ENCODE peak calls at places on chromosomes 4 and X, in five cellular contexts. One of them, this sample, is unnamed.

GRCh38 chrX:70038515-70038914 is 11.2 kb downstream of the AWAT2 start:
- DNase-seq in H1: no peak
- DNase-seq in SK-N-SH: no peak
- DNase-seq in HepG2: peak
- DNase-seq in K562: no peak
- DNase-seq in this sample: no peak

GRCh38 chrX:118726887-118727685 is at the start of gene IL13RA1:
- DNase-seq in H1: peak
- DNase-seq in SK-N-SH: peak
- DNase-seq in HepG2: peak
- DNase-seq in K562: peak
- DNase-seq in this sample: peak

GRCh38 chr4:100504086-100504874 is 13.5 kb downstream of the EMCN start:
- DNase-seq in H1: peak
- DNase-seq in SK-N-SH: no peak
- DNase-seq in HepG2: no peak
- DNase-seq in K562: no peak
- DNase-seq in this sample: no peak

GRCh38 chr4:177356921-177357320 is 47.2 kb downstream of the NEIL3 start:
- DNase-seq in H1: no peak
- DNase-seq in SK-N-SH: no peak
- DNase-seq in HepG2: no peak
- DNase-seq in K562: no peak
- DNase-seq in this sample: no peak

GRCh38 chrX:138775501-138775900 is 64.0 kb upstream of the FGF13 start:
- DNase-seq in H1: no peak
- DNase-seq in SK-N-SH: peak
- DNase-seq in HepG2: peak
- DNase-seq in K562: peak
- DNase-seq in this sample: no peak

GRCh38 chrX:141669689-141670088 is 28.9 kb downstream of the SPANXD start:
- DNase-seq in H1: no peak
- DNase-seq in SK-N-SH: no peak
- DNase-seq in HepG2: no peak
- DNase-seq in K562: no peak
- DNase-seq in this sample: no peak

GRCh38 chr4:15352508-15352907 is 75.3 kb upstream of the C1QTNF7 start:
- DNase-seq in H1: no peak
- DNase-seq in SK-N-SH: no peak
- DNase-seq in HepG2: no peak
- DNase-seq in K562: no peak
- DNase-seq in this sample: no peak

GRCh38 chr4:157840630-157841029 is 332.2 kb downstream of the GASK1B start:
- DNase-seq in H1: no peak
- DNase-seq in SK-N-SH: no peak
- DNase-seq in HepG2: no peak
- DNase-seq in K562: no peak
- DNase-seq in this sample: no peak

GRCh38 chrX:107447642-107448041 is 1.8 kb upstream of the FRMPD3 start:
- DNase-seq in H1: no peak
- DNase-seq in SK-N-SH: no peak
- DNase-seq in HepG2: no peak
- DNase-seq in K562: no peak
- DNase-seq in this sample: no peak

GRCh38 chr4:169103966-169104412 is 93.9 kb upstream of the CBR4 start:
- DNase-seq in H1: peak
- DNase-seq in SK-N-SH: peak
- DNase-seq in HepG2: no peak
- DNase-seq in K562: no peak
- DNase-seq in this sample: no peak

GRCh38 chr4:110245567-110245966 is 47.2 kb upstream of the ELOVL6 start:
- DNase-seq in H1: no peak
- DNase-seq in SK-N-SH: no peak
- DNase-seq in HepG2: no peak
- DNase-seq in K562: no peak
- DNase-seq in this sample: no peak

GRCh38 chr4:100582146-100582545 is 64.3 kb upstream of the EMCN start:
- DNase-seq in H1: no peak
- DNase-seq in SK-N-SH: no peak
- DNase-seq in HepG2: no peak
- DNase-seq in K562: no peak
- DNase-seq in this sample: no peak

GRCh38 chr4:120049732-120050494 is 16.7 kb downstream of the MAD2L1 start:
- DNase-seq in H1: peak
- DNase-seq in SK-N-SH: peak
- DNase-seq in HepG2: peak
- DNase-seq in K562: peak
- DNase-seq in this sample: peak

GRCh38 chrX:85244411-85245210 is 820 bp downstream of the ZNF711 start:
- DNase-seq in H1: peak
- DNase-seq in SK-N-SH: peak
- DNase-seq in HepG2: no peak
- DNase-seq in K562: peak
- DNase-seq in this sample: no peak

GRCh38 chr4:122456228-122457106 is at the start of gene IL2:
- DNase-seq in H1: no peak
- DNase-seq in SK-N-SH: no peak
- DNase-seq in HepG2: no peak
- DNase-seq in K562: no peak
- DNase-seq in this sample: no peak

GRCh38 chr4:123364906-123365305 is 31.7 kb upstream of the SPRY1 start:
- DNase-seq in H1: no peak
- DNase-seq in SK-N-SH: no peak
- DNase-seq in HepG2: no peak
- DNase-seq in K562: no peak
- DNase-seq in this sample: no peak

GRCh38 chr4:86582453-86582852 is 11.7 kb upstream of the PTPN13 start:
- DNase-seq in H1: no peak
- DNase-seq in SK-N-SH: peak
- DNase-seq in HepG2: no peak
- DNase-seq in K562: no peak
- DNase-seq in this sample: no peak

GRCh38 chr4:93646225-93646930 is 182.2 kb upstream of the ATOH1 start:
- DNase-seq in H1: no peak
- DNase-seq in SK-N-SH: no peak
- DNase-seq in HepG2: no peak
- DNase-seq in K562: no peak
- DNase-seq in this sample: no peak

GRCh38 chrX:103461156-103461555 is 58.1 kb downstream of the RAB40A start:
- DNase-seq in H1: no peak
- DNase-seq in SK-N-SH: no peak
- DNase-seq in HepG2: no peak
- DNase-seq in K562: no peak
- DNase-seq in this sample: no peak

GRCh38 chr4:110510955-110511544 is 35.1 kb downstream of the ENPEP start:
- DNase-seq in H1: no peak
- DNase-seq in SK-N-SH: peak
- DNase-seq in HepG2: peak
- DNase-seq in K562: peak
- DNase-seq in this sample: no peak

GRCh38 chrX:65596270-65596669 is 61.7 kb upstream of the LAS1L start:
- DNase-seq in H1: no peak
- DNase-seq in SK-N-SH: no peak
- DNase-seq in HepG2: no peak
- DNase-seq in K562: peak
- DNase-seq in this sample: no peak
- TF ChIP-seq GABPA in H1: no peak
- TF ChIP-seq GABPA in SK-N-SH: no peak
- TF ChIP-seq GABPA in HepG2: no peak
- TF ChIP-seq GABPA in K562: no peak
- TF ChIP-seq GABPA in this sample: no peak

DNA sequence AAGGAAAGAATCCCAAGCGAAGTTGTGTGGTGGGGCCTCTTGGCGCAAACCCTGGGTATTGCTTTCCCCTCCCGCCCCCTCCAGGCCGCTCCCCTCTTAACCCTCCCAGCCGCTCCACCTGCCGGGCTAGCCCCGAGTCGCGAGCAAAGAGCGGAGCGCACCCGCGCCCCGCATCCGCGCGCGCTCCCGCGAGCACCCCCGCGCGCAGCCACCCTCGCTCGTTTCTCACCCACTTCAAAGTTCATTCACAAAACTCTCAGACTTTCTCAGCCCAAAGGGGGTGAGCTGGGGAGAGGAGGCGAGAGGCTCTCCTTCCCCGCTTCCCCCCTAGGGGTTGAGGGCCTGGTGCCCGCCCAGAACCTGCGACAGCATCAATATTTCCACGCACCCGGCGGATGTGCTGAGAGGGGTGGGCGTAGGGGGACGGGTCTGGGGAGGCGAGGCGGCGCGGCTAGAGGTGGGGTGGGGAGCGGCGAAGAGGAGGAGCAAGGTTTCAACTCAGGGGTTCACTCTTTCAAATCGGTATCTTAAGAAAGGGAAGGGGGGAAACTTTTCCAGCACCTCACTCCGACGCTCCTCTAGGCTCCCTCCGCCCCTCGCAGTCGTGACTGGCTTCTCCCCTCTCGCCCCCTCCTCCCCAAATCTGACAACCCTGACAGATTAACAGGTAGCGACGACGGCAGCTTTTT is 1.8 kb downstream of the MAML3 start:
- DNase-seq in H1: peak
- DNase-seq in SK-N-SH: peak
- DNase-seq in HepG2: no peak
- DNase-seq in K562: peak
- DNase-seq in this sample: peak
- TF ChIP-seq GABPA in H1: no peak
- TF ChIP-seq GABPA in SK-N-SH: no peak
- TF ChIP-seq GABPA in HepG2: no peak
- TF ChIP-seq GABPA in K562: no peak
- TF ChIP-seq GABPA in this sample: no peak

GRCh38 chr4:182738283-182739047 is 178.7 kb downstream of the DCTD start:
- DNase-seq in H1: no peak
- DNase-seq in SK-N-SH: no peak
- DNase-seq in HepG2: no peak
- DNase-seq in K562: no peak
- DNase-seq in this sample: no peak
- TF ChIP-seq GABPA in H1: no peak
- TF ChIP-seq GABPA in SK-N-SH: no peak
- TF ChIP-seq GABPA in HepG2: no peak
- TF ChIP-seq GABPA in K562: no peak
- TF ChIP-seq GABPA in this sample: no peak

DNA sequence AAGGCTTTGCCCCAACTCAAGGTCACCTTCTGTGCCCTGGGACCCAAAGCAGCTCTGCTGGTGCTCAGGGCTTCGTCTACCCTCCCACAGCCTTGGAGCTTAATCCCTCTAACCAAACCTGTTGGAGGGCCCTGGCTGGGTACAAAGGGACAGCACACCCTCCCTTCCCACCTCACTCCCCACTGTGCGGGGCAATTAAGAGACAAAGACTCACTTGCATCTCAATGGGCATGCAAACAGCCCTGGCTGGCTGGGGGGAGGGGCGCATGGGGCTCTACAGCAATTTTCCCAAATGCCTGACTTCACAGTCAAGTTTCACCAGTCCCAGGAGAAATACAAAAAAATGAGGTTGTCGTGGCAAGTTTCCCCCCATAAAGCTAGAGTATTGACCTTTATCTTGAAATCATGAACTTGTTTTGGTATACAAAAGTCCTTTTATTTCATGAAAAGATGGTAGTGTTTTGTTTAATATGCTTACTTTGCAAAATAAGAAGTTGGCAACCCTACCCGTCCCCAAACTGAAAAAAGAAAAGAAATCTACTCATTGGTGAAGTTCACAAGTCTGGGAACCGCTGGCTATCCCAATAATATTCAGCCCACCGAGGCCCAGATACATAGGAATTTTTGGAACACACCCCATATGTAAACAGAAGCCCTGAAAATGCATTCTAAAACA is 4.1 kb upstream of the CD99L2 start:
- DNase-seq in H1: peak
- DNase-seq in SK-N-SH: no peak
- DNase-seq in HepG2: no peak
- DNase-seq in K562: no peak
- DNase-seq in this sample: no peak
- TF ChIP-seq GABPA in H1: no peak
- TF ChIP-seq GABPA in SK-N-SH: no peak
- TF ChIP-seq GABPA in HepG2: no peak
- TF ChIP-seq GABPA in K562: no peak
- TF ChIP-seq GABPA in this sample: no peak

GRCh38 chr4:41572414-41572986 is 34.5 kb downstream of the LIMCH1 start:
- DNase-seq in H1: no peak
- DNase-seq in SK-N-SH: no peak
- DNase-seq in HepG2: no peak
- DNase-seq in K562: no peak
- DNase-seq in this sample: no peak

GRCh38 chr4:41573458-41574129 is 35.6 kb downstream of the LIMCH1 start:
- DNase-seq in H1: no peak
- DNase-seq in SK-N-SH: no peak
- DNase-seq in HepG2: no peak
- DNase-seq in K562: no peak
- DNase-seq in this sample: no peak

GRCh38 chr4:41567186-41567585 is 29.2 kb downstream of the LIMCH1 start:
- DNase-seq in H1: no peak
- DNase-seq in SK-N-SH: no peak
- DNase-seq in HepG2: no peak
- DNase-seq in K562: no peak
- DNase-seq in this sample: no peak

GRCh38 chr4:41571422-41571821 is 33.5 kb downstream of the LIMCH1 start:
- DNase-seq in H1: no peak
- DNase-seq in SK-N-SH: no peak
- DNase-seq in HepG2: no peak
- DNase-seq in K562: no peak
- DNase-seq in this sample: no peak

GRCh38 chr4:41569957-41570356 is 32.0 kb downstream of the LIMCH1 start:
- DNase-seq in H1: no peak
- DNase-seq in SK-N-SH: no peak
- DNase-seq in HepG2: no peak
- DNase-seq in K562: no peak
- DNase-seq in this sample: no peak
- TF ChIP-seq GABPA in H1: no peak
- TF ChIP-seq GABPA in SK-N-SH: no peak
- TF ChIP-seq GABPA in HepG2: no peak
- TF ChIP-seq GABPA in K562: no peak
- TF ChIP-seq GABPA in this sample: no peak

GRCh38 chr4:77375866-77376607 is 219.0 kb downstream of the CCNG2 start:
- DNase-seq in H1: no peak
- DNase-seq in SK-N-SH: no peak
- DNase-seq in HepG2: no peak
- DNase-seq in K562: no peak
- DNase-seq in this sample: no peak
- TF ChIP-seq GABPA in H1: no peak
- TF ChIP-seq GABPA in SK-N-SH: no peak
- TF ChIP-seq GABPA in HepG2: no peak
- TF ChIP-seq GABPA in K562: no peak
- TF ChIP-seq GABPA in this sample: no peak

GRCh38 chr4:174069848-174070330 is 213.6 kb downstream of the FBXO8 start:
- DNase-seq in H1: no peak
- DNase-seq in SK-N-SH: peak
- DNase-seq in HepG2: no peak
- DNase-seq in K562: no peak
- DNase-seq in this sample: no peak
- TF ChIP-seq GABPA in H1: no peak
- TF ChIP-seq GABPA in SK-N-SH: no peak
- TF ChIP-seq GABPA in HepG2: no peak
- TF ChIP-seq GABPA in K562: no peak
- TF ChIP-seq GABPA in this sample: no peak

GRCh38 chr4:69760455-69760854 is at the start of gene SULT1B1:
- DNase-seq in H1: no peak
- DNase-seq in SK-N-SH: no peak
- DNase-seq in HepG2: no peak
- DNase-seq in K562: no peak
- DNase-seq in this sample: no peak
- TF ChIP-seq GABPA in H1: no peak
- TF ChIP-seq GABPA in SK-N-SH: no peak
- TF ChIP-seq GABPA in HepG2: no peak
- TF ChIP-seq GABPA in K562: no peak
- TF ChIP-seq GABPA in this sample: no peak

This sample was measured in HL-60.